ENCODE peak calls at places on chromosomes 11 and 22, in ten cellular contexts. T is NCI-H1930; W is Right ventricle myocardium superior; E is neuronal stem cell; Z is CD4-positive, alpha-beta T cell; K is CD8-positive, alpha-beta memory T cell; U is ureter; O is DND-41; N is astrocyte of the spinal cord; P is endothelial cell of umbilical vein. C is an unnamed sample.

GRCh38 chr11:11977206-11977938 is 31.1 kb downstream of the DKK3 start:
- DNase-seq in T (no peak), W (peak), E (no peak), Z (no peak), K (no peak), U (peak), O (no peak), N (peak), P (peak), C (peak)

GRCh38 chr11:43574949-43575915 is 105.3 kb upstream of the HSD17B12 start:
- DNase-seq in T (peak), W (no peak), E (no peak), Z (no peak), K (no peak), U (no peak), O (no peak), N (peak), P (peak), C (no peak)

GRCh38 chr22:32745251-32745995 is 56.1 kb upstream of the TIMP3 start:
- DNase-seq in T (no peak), W (peak), E (peak), Z (no peak), K (no peak), U (peak), O (no peak), N (peak), P (no peak), C (no peak)

GRCh38 chr22:26677217-26677616 is 19.8 kb downstream of the MIAT start:
- DNase-seq in T (no peak), W (no peak), E (no peak), Z (no peak), K (no peak), U (no peak), O (no peak), N (no peak), P (no peak), C (no peak)

GRCh38 chr11:330307-330693 is 9.6 kb upstream of the IFITM3 start:
- DNase-seq in T (no peak), W (no peak), E (no peak), Z (no peak), K (no peak), U (no peak), O (peak), N (no peak), P (no peak), C (no peak)

GRCh38 chr11:111531687-111532364 is 8.7 kb upstream of the LAYN start:
- DNase-seq in T (no peak), W (no peak), E (no peak), Z (no peak), K (no peak), U (no peak), O (no peak), N (peak), P (no peak), C (no peak)

GRCh38 chr11:16794047-16794818 is 55.8 kb downstream of the C11orf58 start:
- DNase-seq in T (no peak), W (no peak), E (no peak), Z (no peak), K (no peak), U (no peak), O (no peak), N (no peak), P (no peak), C (no peak)

GRCh38 chr22:38959574-38959973 is 2.2 kb downstream of the APOBEC3A start:
- DNase-seq in T (no peak), W (no peak), E (no peak), Z (no peak), K (no peak), U (no peak), O (no peak), N (no peak), P (no peak), C (no peak)

GRCh38 chr11:31214337-31214736 is 155.2 kb downstream of the DCDC1 start:
- DNase-seq in T (no peak), W (no peak), E (no peak), Z (no peak), K (no peak), U (no peak), O (no peak), N (no peak), P (no peak), C (no peak)

GRCh38 chr22:36238348-36239149 is 778 bp downstream of the APOL2 start:
- DNase-seq in T (no peak), W (no peak), E (no peak), Z (no peak), K (no peak), U (peak), O (peak), N (no peak), P (peak), C (no peak)

GRCh38 chr11:34346551-34346950 is 11.3 kb downstream of the ABTB2 start:
- DNase-seq in T (no peak), W (no peak), E (no peak), Z (no peak), K (no peak), U (peak), O (no peak), N (no peak), P (no peak), C (no peak)

GRCh38 chr11:3989891-3990290 is 104.7 kb upstream of the RRM1 start:
- DNase-seq in T (no peak), W (no peak), E (no peak), Z (no peak), K (no peak), U (no peak), O (peak), N (no peak), P (no peak), C (no peak)

GRCh38 chr22:33853200-33854097 is 66.8 kb downstream of the LARGE1 start:
- DNase-seq in T (no peak), W (peak), E (no peak), Z (no peak), K (no peak), U (peak), O (peak), N (peak), P (peak), C (peak)

GRCh38 chr22:44901301-44901700 is 108.5 kb downstream of the PHF21B start:
- DNase-seq in T (no peak), W (no peak), E (no peak), Z (no peak), K (no peak), U (no peak), O (no peak), N (no peak), P (no peak), C (no peak)

GRCh38 chr22:23315341-23315917 is 135.1 kb downstream of the BCR start:
- DNase-seq in T (no peak), W (peak), E (peak), Z (peak), K (no peak), U (no peak), O (peak), N (peak), P (peak), C (peak)

GRCh38 chr22:29661355-29661754 is 57.9 kb downstream of the NF2 start:
- DNase-seq in T (no peak), W (no peak), E (no peak), Z (no peak), K (no peak), U (no peak), O (no peak), N (peak), P (peak), C (no peak)

GRCh38 chr11:35553831-35554230 is 28.4 kb upstream of the PAMR1 start:
- DNase-seq in T (no peak), W (no peak), E (no peak), Z (no peak), K (no peak), U (no peak), O (no peak), N (peak), P (no peak), C (no peak)

GRCh38 chr11:7286178-7286577 is 34.5 kb downstream of the SYT9 start:
- DNase-seq in T (no peak), W (no peak), E (no peak), Z (no peak), K (no peak), U (no peak), O (no peak), N (no peak), P (no peak), C (no peak)

GRCh38 chr22:43848366-43849171 is 13.7 kb downstream of the SULT4A1 start:
- DNase-seq in T (no peak), W (no peak), E (no peak), Z (no peak), K (no peak), U (no peak), O (no peak), N (peak), P (no peak), C (no peak)

GRCh38 chr22:25903294-25903693 is 161.3 kb downstream of the MYO18B start:
- DNase-seq in T (peak), W (no peak), E (peak), Z (no peak), K (no peak), U (no peak), O (no peak), N (no peak), P (no peak), C (no peak)

GRCh38 chr11:119193626-119194025 is 8.4 kb downstream of the NHERF4 start:
- DNase-seq in T (no peak), W (peak), E (no peak), Z (no peak), K (no peak), U (no peak), O (no peak), N (no peak), P (no peak), C (no peak)

GRCh38 chr11:73295259-73295995 is 12.6 kb upstream of the ARHGEF17 start:
- DNase-seq in T (peak), W (peak), E (peak), Z (peak), K (peak), U (peak), O (peak), N (peak), P (peak), C (peak)

GRCh38 chr11:35812850-35813249 is 131.0 kb upstream of the LDLRAD3 start:
- DNase-seq in T (no peak), W (no peak), E (no peak), Z (no peak), K (no peak), U (no peak), O (no peak), N (no peak), P (no peak), C (no peak)

GRCh38 chr11:75286826-75287465 is 46.4 kb downstream of the TPBGL start:
- DNase-seq in T (no peak), W (peak), E (no peak), Z (no peak), K (no peak), U (no peak), O (no peak), N (no peak), P (no peak), C (no peak)

GRCh38 chr11:105181100-105181499 is 41.5 kb upstream of the CARD18 start:
- DNase-seq in T (no peak), W (no peak), E (no peak), Z (no peak), K (no peak), U (no peak), O (no peak), N (peak), P (peak), C (no peak)

GRCh38 chr22:47050601-47051051 is 288.2 kb downstream of the TBC1D22A start:
- DNase-seq in T (no peak), W (peak), E (no peak), Z (no peak), K (no peak), U (no peak), O (no peak), N (no peak), P (no peak), C (no peak)

GRCh38 chr11:36292311-36292722 is 3.1 kb upstream of the COMMD9 start:
- DNase-seq in T (no peak), W (no peak), E (no peak), Z (no peak), K (no peak), U (no peak), O (peak), N (peak), P (peak), C (no peak)

GRCh38 chr11:57903441-57904123 is 120.1 kb upstream of the OR9Q1 start:
- DNase-seq in T (no peak), W (no peak), E (no peak), Z (peak), K (no peak), U (peak), O (peak), N (no peak), P (no peak), C (peak)

GRCh38 chr11:46277623-46278386 is at the start of gene CREB3L1:
- DNase-seq in T (peak), W (peak), E (no peak), Z (no peak), K (no peak), U (peak), O (no peak), N (peak), P (no peak), C (peak)

GRCh38 chr11:34026432-34026831 is 25.1 kb upstream of the CAPRIN1 start:
- DNase-seq in T (no peak), W (no peak), E (no peak), Z (no peak), K (no peak), U (no peak), O (no peak), N (no peak), P (no peak), C (no peak)

GRCh38 chr22:31490496-31490925 is 869 bp upstream of the EIF4ENIF1 start:
- DNase-seq in T (no peak), W (peak), E (peak), Z (peak), K (peak), U (peak), O (peak), N (no peak), P (peak), C (peak)